ENCODE peak calls at places on chromosome 10, in seven cellular contexts. I is adrenal gland, Y is esophagus muscularis mucosa, S is uterus, N is stomach, X is tibial nerve, D is testis. U is an unnamed sample. For H3K4me1, the result is how much of the 10 kb centered on the place peaks cover.

GRCh38 chr10:99370993-99371392 is 41.8 kb downstream of the CNNM1 start:
- DNase-seq in N (no peak), S (no peak), X (no peak), Y (no peak), D (peak), I (no peak), U (no peak)

GRCh38 chr10:132292972-132293415 is 14.8 kb downstream of the STK32C start:
- DNase-seq in N (no peak), Y (no peak), S (no peak), I (no peak), D (no peak), X (no peak), U (peak)

GRCh38 chr10:116268976-116269375 is 4.0 kb downstream of the GFRA1 start:
- DNase-seq in S (no peak), I (no peak), D (no peak), X (no peak), N (no peak), Y (no peak), U (no peak)

GRCh38 chr10:17737021-17737965 is 14.7 kb upstream of the TMEM236 start:
- DNase-seq in D (no peak), Y (no peak), S (no peak), I (no peak), N (peak), X (no peak), U (no peak)

GRCh38 chr10:9895406-9895805 is 1122.3 kb upstream of the CELF2 start:
- DNase-seq in D (no peak), S (no peak), X (no peak), I (no peak), Y (no peak), N (no peak), U (no peak)

GRCh38 chr10:77493851-77494788 is 143.5 kb downstream of the KCNMA1 start:
- DNase-seq in Y (no peak), N (no peak), I (no peak), S (no peak), D (no peak), X (no peak), U (no peak)

GRCh38 chr10:72793752-72794151 is 99.8 kb upstream of the OIT3 start:
- DNase-seq in D (no peak), N (no peak), I (no peak), X (no peak), S (no peak), Y (no peak), U (no peak)

GRCh38 chr10:70368774-70369482 is 13.5 kb downstream of the LRRC20 start:
- DNase-seq in S (no peak), Y (no peak), I (no peak), X (no peak), N (no peak), D (no peak), U (no peak)

GRCh38 chr10:62037166-62037831 is 135.8 kb downstream of the ARID5B start:
- DNase-seq in N (no peak), Y (no peak), S (peak), D (no peak), X (no peak), I (no peak), U (no peak)

GRCh38 chr10:44908071-44908709 is 2.9 kb upstream of the TMEM72 start:
- DNase-seq in X (no peak), I (no peak), N (no peak), Y (no peak), S (no peak), D (no peak), U (no peak)

GRCh38 chr10:5284311-5285057 is 80.3 kb upstream of the UCN3 start:
- DNase-seq in N (no peak), S (no peak), X (no peak), I (no peak), D (no peak), Y (peak), U (no peak)

GRCh38 chr10:91210435-91210834 is 10.0 kb upstream of the PCGF5 start:
- DNase-seq in I (no peak), X (no peak), D (no peak), Y (peak), N (peak), S (no peak), U (no peak)

GRCh38 chr10:48287417-48288391 is 13.2 kb upstream of the FRMPD2 start:
- DNase-seq in N (peak), D (peak), Y (no peak), X (no peak), S (no peak), I (peak), U (peak)

GRCh38 chr10:125155101-125155500 is 5.3 kb downstream of the CTBP2 start:
- DNase-seq in X (no peak), I (no peak), D (no peak), N (no peak), S (no peak), Y (no peak), U (no peak)

GRCh38 chr10:29163746-29164145 is 125.1 kb upstream of the LYZL1 start:
- DNase-seq in D (no peak), I (no peak), Y (peak), X (no peak), N (no peak), S (no peak), U (no peak)

GRCh38 chr10:110217609-110218008 is 10.2 kb downstream of the MXI1 start:
- DNase-seq in Y (no peak), D (no peak), X (no peak), S (no peak), N (no peak), I (no peak), U (no peak)

GRCh38 chr10:69696073-69696731 is 66.2 kb downstream of the FAM241B start:
- DNase-seq in N (no peak), D (no peak), Y (no peak), X (no peak), S (no peak), I (no peak), U (no peak)

GRCh38 chr10:116899626-116900025 is 50.3 kb downstream of the ENO4 start:
- DNase-seq in S (no peak), N (no peak), I (no peak), D (no peak), X (no peak), Y (no peak), U (no peak)

GRCh38 chr10:4315529-4315928 is 510.5 kb upstream of the AKR1E2 start:
- DNase-seq in D (peak), X (peak), S (no peak), I (no peak), Y (no peak), N (no peak), U (peak)

GRCh38 chr10:97543025-97543546 is 29.5 kb upstream of the ANKRD2 start:
- DNase-seq in X (peak), N (peak), D (peak), Y (no peak), S (peak), I (peak), U (peak)

GRCh38 chr10:116038259-116038658 is 234.7 kb downstream of the GFRA1 start:
- DNase-seq in I (peak), S (peak), X (peak), D (no peak), Y (no peak), N (no peak), U (peak)

GRCh38 chr10:44975487-44976331 is 2.9 kb downstream of the DEPP1 start:
- DNase-seq in I (no peak), Y (no peak), X (no peak), D (peak), S (peak), N (peak), U (no peak)

GRCh38 chr10:110357871-110358270 is 53.2 kb upstream of the SMNDC1 start:
- DNase-seq in X (no peak), I (no peak), Y (no peak), N (no peak), D (no peak), S (no peak), U (no peak)

GRCh38 chr10:682931-683447 is 6.5 kb downstream of the DIP2C start:
- DNase-seq in S (no peak), N (no peak), I (no peak), Y (no peak), D (no peak), X (no peak), U (no peak)

GRCh38 chr10:71996598-71997371 is 32.6 kb downstream of the CHST3 start:
- DNase-seq in X (no peak), N (no peak), Y (no peak), I (no peak), D (no peak), S (no peak), U (no peak)

GRCh38 chr10:93471110-93471651 is 11.0 kb downstream of the MYOF start:
- DNase-seq in Y (no peak), S (no peak), X (no peak), I (peak), N (no peak), D (no peak), U (no peak)

GRCh38 chr10:97494151-97494550 is 4.1 kb downstream of the MMS19 start:
- DNase-seq in D (peak), N (no peak), S (no peak), X (no peak), Y (no peak), I (no peak), U (no peak)

GRCh38 chr10:91579351-91579985 is 53.4 kb downstream of the PPP1R3C start:
- DNase-seq in N (no peak), Y (no peak), X (no peak), D (no peak), I (no peak), S (no peak), U (no peak)

GRCh38 chr10:116000151-116000550 is 272.9 kb downstream of the GFRA1 start:
- DNase-seq in N (no peak), Y (no peak), I (no peak), D (no peak), S (no peak), X (no peak), U (no peak)

GRCh38 chr10:48651293-48651692 is 33.4 kb upstream of the WDFY4 start:
- DNase-seq in S (no peak), X (no peak), Y (no peak), D (no peak), I (no peak), N (no peak), U (no peak)

GRCh38 chr10:91683976-91684375 is 51.1 kb upstream of the PPP1R3C start:
- DNase-seq in S (no peak), Y (peak), N (no peak), X (no peak), I (no peak), D (no peak), U (no peak)

GRCh38 chr10:70886921-70887665 is 1.3 kb downstream of the PCBD1 start:
- DNase-seq in Y (no peak), X (no peak), D (no peak), S (no peak), N (no peak), I (no peak), U (no peak)

GRCh38 chr10:128945398-128945797 is 521.6 kb upstream of the MGMT start:
- DNase-seq in X (no peak), N (no peak), D (no peak), Y (no peak), S (no peak), I (no peak), U (no peak)

DNA sequence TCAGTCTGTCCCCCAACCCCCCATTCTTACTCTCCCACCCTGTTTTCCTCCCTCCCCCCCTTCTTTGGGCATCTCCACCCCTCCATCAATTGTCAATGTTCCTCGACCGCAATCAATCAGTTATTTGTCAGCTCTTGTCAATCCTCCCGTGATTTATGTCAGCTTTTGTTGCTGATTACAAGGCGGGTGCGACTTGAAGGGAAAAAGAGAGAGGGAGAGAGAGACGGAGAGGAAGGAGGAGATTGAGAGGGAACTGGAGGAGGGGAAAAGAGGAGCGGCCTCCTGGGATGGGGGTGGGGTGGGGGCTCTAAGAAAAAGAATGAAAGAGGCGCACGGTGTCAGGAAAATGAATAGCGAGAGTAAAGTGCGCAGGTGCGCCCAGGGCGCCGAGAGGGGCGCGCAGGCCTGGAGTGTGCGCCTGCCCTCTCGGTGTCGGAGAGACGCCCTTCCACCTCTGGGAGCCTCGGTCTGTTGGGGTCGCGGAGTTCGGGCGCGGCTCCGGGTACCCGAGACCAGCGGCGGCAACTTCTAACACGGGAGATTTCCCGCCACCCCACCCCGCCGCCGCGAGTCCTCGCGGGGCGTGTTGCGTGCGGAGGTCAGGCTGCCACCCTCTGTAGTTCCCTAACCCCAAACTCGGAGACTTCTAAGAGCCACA is 1.1 kb upstream of the ZNF503 start:
- DNase-seq in I (peak), N (peak), S (peak), D (peak), X (peak), Y (no peak), U (peak)
- H3K4me3 ChIP-seq in I (no peak), N (peak), S (peak), D (peak), X (peak), Y (peak), U (peak)

GRCh38 chr10:88883443-88883799 is 3.4 kb downstream of the STAMBPL1 start:
- DNase-seq in X (no peak), I (no peak), S (no peak), D (no peak), Y (no peak), N (no peak), U (no peak)

GRCh38 chr10:88879754-88880286 is at the start of gene STAMBPL1:
- DNase-seq in S (no peak), N (peak), Y (peak), I (peak), D (peak), X (peak), U (peak)

GRCh38 chr10:88881922-88882645 is 2.0 kb downstream of the STAMBPL1 start:
- DNase-seq in S (no peak), I (no peak), D (no peak), Y (no peak), N (no peak), X (no peak), U (no peak)

GRCh38 chr10:88881335-88881734 is 1.3 kb downstream of the STAMBPL1 start:
- DNase-seq in S (no peak), N (no peak), I (no peak), D (no peak), X (no peak), Y (no peak), U (no peak)

GRCh38 chr10:88880287-88881094 is 446 bp downstream of the STAMBPL1 start:
- DNase-seq in Y (peak), X (peak), S (peak), N (peak), D (peak), I (peak), U (peak)
- TF ChIP-seq POLR2A in Y (peak), X (peak), S (peak), N (no peak), D (no peak), I (peak), U (no peak)

GRCh38 chr10:119495061-119495505 is 47.4 kb downstream of the RGS10 start:
- DNase-seq in Y (no peak), S (no peak), I (no peak), N (no peak), X (no peak), D (no peak), U (no peak)

GRCh38 chr10:119497243-119497642 is 45.3 kb downstream of the RGS10 start:
- DNase-seq in S (no peak), Y (no peak), D (no peak), X (no peak), I (no peak), N (no peak), U (no peak)

GRCh38 chr10:119496282-119496681 is 46.2 kb downstream of the RGS10 start:
- DNase-seq in Y (no peak), S (no peak), D (no peak), X (no peak), N (no peak), I (no peak), U (no peak)

GRCh38 chr10:119494224-119495060 is 48.1 kb downstream of the RGS10 start:
- DNase-seq in I (no peak), S (no peak), N (no peak), D (no peak), Y (no peak), X (no peak), U (no peak)

DNA sequence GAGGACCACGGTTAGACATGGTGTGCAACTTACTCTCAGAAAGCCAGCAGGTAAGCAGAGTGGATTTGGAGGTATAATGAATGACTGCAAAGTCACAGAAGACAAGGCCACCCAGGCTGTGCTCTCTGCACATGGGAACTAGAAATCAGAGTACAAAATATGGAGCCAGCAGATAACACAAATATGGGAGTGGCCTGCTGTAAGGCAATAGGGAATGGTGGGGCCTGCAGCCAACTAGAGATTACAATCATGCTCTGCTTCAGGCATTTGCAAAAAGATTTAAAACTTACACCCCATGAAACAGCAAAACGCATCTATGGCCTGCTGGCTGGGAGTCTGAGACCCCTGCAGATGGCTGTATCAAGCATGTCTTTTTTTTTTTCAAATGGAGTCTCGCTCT is 47.0 kb downstream of the RGS10 start:
- DNase-seq in X (no peak), N (no peak), D (no peak), S (no peak), Y (no peak), I (no peak), U (no peak)
- H3K4me1 ChIP-seq in X (under half), N (under half), D (under half), S (under half), Y (under half), I (under half), U (under half)

GRCh38 chr10:101485681-101486554 is 102.1 kb downstream of the POLL start:
- DNase-seq in Y (peak), S (peak), X (no peak), I (no peak), D (peak), N (no peak), U (no peak)
- H3K4me3 ChIP-seq in Y (no peak), S (no peak), X (no peak), I (no peak), D (no peak), N (no peak), U (no peak)

GRCh38 chr10:27197980-27198645 is 42.5 kb downstream of the ACBD5 start:
- DNase-seq in D (peak), X (no peak), N (no peak), I (peak), S (no peak), Y (no peak), U (no peak)
- TF ChIP-seq POLR2A in D (no peak), X (no peak), N (no peak), I (no peak), S (no peak), Y (no peak), U (no peak)

GRCh38 chr10:100725869-100726426 is 19.4 kb upstream of the PAX2 start:
- DNase-seq in N (no peak), I (no peak), X (no peak), S (no peak), D (no peak), Y (no peak), U (no peak)
- H3K4me1 ChIP-seq in N (under half), I (under half), X (under half), S (under half), D (under half), Y (under half), U (under half)

DNA sequence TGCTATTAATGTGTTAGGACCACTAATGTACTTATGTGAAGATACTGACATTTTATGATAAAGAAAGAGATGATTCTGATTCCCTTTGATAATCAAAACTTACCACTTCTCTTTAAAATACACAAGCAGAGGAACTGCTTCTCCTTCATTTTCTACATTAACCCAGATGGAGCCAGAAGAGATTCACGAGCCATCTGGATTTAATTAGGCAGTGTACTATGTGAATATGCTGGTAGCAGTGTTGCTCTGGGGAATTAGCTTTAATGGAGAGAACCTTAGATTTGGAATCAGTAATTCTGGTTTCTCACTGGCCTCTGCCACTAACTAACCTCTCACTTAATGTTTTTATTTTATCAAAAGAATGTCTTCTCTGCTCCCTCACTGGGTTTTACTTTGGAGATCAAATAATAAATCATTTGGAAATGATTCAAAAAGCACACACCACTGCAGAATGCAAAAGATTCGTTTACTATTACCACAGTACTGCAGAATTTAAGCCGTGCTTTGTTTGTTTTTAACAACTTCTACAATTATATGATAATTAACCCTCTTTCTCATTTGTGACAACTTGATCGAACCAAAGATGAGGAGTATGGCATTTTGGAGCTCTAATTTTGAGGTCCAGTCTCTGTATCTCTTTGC is 77.5 kb upstream of the PHYHIPL start:
- DNase-seq in N (no peak), S (no peak), I (no peak), Y (no peak), X (no peak), D (no peak), U (no peak)
- H3K4me3 ChIP-seq in N (no peak), S (no peak), I (no peak), Y (no peak), X (no peak), D (no peak), U (no peak)

U was measured in heart left ventricle.